ENCODE peak calls at places on chromosomes 4 and X, in ten cellular contexts. J, V, W, E, P, Y, B, T, N and O are unnamed samples. For H3K9me3 and H3K4me1, the result is how much of the 10 kb centered on the place peaks cover.

GRCh38 chr4:77040265-77040664 is 35.5 kb downstream of the CCNI start:
- DNase-seq in J (peak), V (no peak), W (no peak), E (peak), P (no peak), Y (no peak), B (no peak), T (no peak), N (no peak), O (no peak)

GRCh38 chrX:128020701-128021100 is 31.5 kb downstream of the ACTRT1 start:
- DNase-seq in J (no peak), V (no peak), W (no peak), E (peak), P (no peak), Y (no peak), B (peak), T (no peak), N (no peak), O (no peak)

GRCh38 chrX:97159916-97160800 is 276.4 kb downstream of the RPA4 start:
- DNase-seq in J (peak), V (no peak), W (no peak), E (no peak), P (no peak), Y (no peak), B (no peak), T (no peak), N (no peak), O (no peak)

GRCh38 chrX:72021975-72022374 is 109.7 kb downstream of the RTL5 start:
- DNase-seq in J (no peak), V (peak), W (no peak), E (no peak), P (no peak), Y (peak), B (no peak), T (no peak), N (no peak), O (peak)

GRCh38 chr4:7189066-7189465 is 3.3 kb upstream of the SORCS2 start:
- DNase-seq in J (no peak), V (peak), W (peak), E (no peak), P (no peak), Y (no peak), B (no peak), T (no peak), N (no peak), O (no peak)

GRCh38 chr4:170853422-170854021 is 763.8 kb upstream of the AADAT start:
- DNase-seq in J (no peak), V (peak), W (peak), E (no peak), P (no peak), Y (peak), B (peak), T (peak), N (no peak), O (peak)

GRCh38 chr4:142706381-142706780 is 139.7 kb downstream of the INPP4B start:
- DNase-seq in J (no peak), V (no peak), W (no peak), E (no peak), P (no peak), Y (no peak), B (no peak), T (no peak), N (no peak), O (no peak)

GRCh38 chr4:127304356-127304755 is 328.4 kb upstream of the INTU start:
- DNase-seq in J (peak), V (no peak), W (no peak), E (peak), P (no peak), Y (no peak), B (no peak), T (no peak), N (no peak), O (no peak)

GRCh38 chrX:23855569-23855968 is 52.2 kb downstream of the APOO start:
- DNase-seq in J (no peak), V (no peak), W (no peak), E (no peak), P (no peak), Y (no peak), B (no peak), T (no peak), N (no peak), O (no peak)

GRCh38 chr4:150140774-150141400 is 62.6 kb downstream of the DCLK2 start:
- DNase-seq in J (peak), V (no peak), W (no peak), E (peak), P (no peak), Y (no peak), B (no peak), T (no peak), N (no peak), O (no peak)
- H3K4me3 ChIP-seq in J (peak), V (peak), W (no peak), E (no peak), P (no peak), Y (no peak), B (peak), T (no peak), N (no peak), O (no peak)

DNA sequence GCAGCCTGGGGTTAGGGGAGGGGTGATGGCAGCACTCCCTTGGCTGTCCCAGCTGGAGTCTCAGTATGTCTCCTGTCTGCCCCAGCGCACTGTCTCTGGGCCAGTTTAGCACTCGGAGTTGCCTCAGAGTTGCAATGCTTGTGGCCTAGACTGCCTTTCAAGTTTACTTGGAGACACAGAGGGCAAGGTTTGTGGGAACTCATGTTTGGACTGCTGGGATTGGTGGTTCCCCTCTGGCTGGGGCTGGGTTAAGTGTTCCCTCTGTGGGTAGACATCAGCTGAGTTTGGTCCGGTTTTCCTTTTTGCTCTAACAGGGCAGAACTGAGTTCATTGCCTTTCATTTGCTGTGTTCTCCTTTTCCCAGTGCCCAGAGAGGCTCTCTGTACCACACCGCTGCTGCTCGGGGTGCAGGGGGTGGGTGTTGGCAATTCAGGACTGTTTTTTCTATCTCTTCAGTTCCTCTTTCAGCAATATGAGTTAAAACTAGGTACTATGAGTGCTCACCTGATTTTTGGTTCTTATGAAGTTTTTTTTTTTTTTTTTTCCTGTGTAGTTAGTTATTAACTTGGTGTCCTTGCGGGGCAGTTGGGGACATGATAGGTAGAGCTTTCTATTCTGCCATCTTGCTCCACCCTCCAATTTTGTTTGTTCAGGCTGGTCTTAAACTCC is 17.2 kb downstream of the RAB33B start:
- DNase-seq in J (no peak), V (no peak), W (no peak), E (no peak), P (no peak), Y (no peak), B (no peak), T (no peak), N (no peak), O (no peak)
- H3K9me3 ChIP-seq in J (under half), V (under half), W (under half), E (under half), P (under half), Y (under half), B (under half), T (under half), N (under half), O (under half)

GRCh38 chr4:38129452-38129830 is 169.2 kb downstream of the PTTG2 start:
- DNase-seq in J (peak), V (no peak), W (no peak), E (no peak), P (no peak), Y (no peak), B (no peak), T (no peak), N (no peak), O (no peak)
- H3K4me1 ChIP-seq in J (under half), V (under half), W (under half), E (under half), P (under half), Y (under half), B (under half), T (under half), N (half or more), O (under half)

GRCh38 chr4:81473086-81473396 is 1.3 kb upstream of the RASGEF1B start:
- DNase-seq in J (no peak), V (no peak), W (no peak), E (no peak), P (no peak), Y (no peak), B (no peak), T (no peak), N (no peak), O (no peak)
- H3K4me3 ChIP-seq in J (no peak), V (no peak), W (peak), E (no peak), P (peak), Y (no peak), B (no peak), T (no peak), N (peak), O (no peak)

GRCh38 chr4:11178433-11178832 is 250.3 kb downstream of the HS3ST1 start:
- DNase-seq in J (no peak), V (no peak), W (no peak), E (no peak), P (no peak), Y (no peak), B (no peak), T (no peak), N (no peak), O (no peak)
- H3K9me3 ChIP-seq in J (under half), V (under half), W (under half), E (under half), P (under half), Y (under half), B (under half), T (under half), N (under half), O (under half)

GRCh38 chrX:13082286-13083065 is 38.1 kb upstream of the FAM9C start:
- DNase-seq in J (no peak), V (no peak), W (no peak), E (no peak), P (no peak), Y (no peak), B (no peak), T (no peak), N (no peak), O (no peak)

GRCh38 chrX:13081385-13082285 is 37.2 kb upstream of the FAM9C start:
- DNase-seq in J (peak), V (no peak), W (no peak), E (peak), P (no peak), Y (no peak), B (no peak), T (no peak), N (no peak), O (no peak)

GRCh38 chrX:13078739-13079444 is 34.5 kb upstream of the FAM9C start:
- DNase-seq in J (peak), V (no peak), W (peak), E (peak), P (no peak), Y (no peak), B (no peak), T (peak), N (no peak), O (no peak)

GRCh38 chrX:13077168-13077567 is 32.7 kb upstream of the FAM9C start:
- DNase-seq in J (no peak), V (no peak), W (no peak), E (peak), P (no peak), Y (no peak), B (no peak), T (no peak), N (no peak), O (no peak)

GRCh38 chrX:13080128-13080795 is 35.8 kb upstream of the FAM9C start:
- DNase-seq in J (no peak), V (no peak), W (no peak), E (no peak), P (no peak), Y (no peak), B (no peak), T (no peak), N (no peak), O (no peak)
- H3K4me1 ChIP-seq in J (under half), V (under half), W (under half), E (under half), P (half or more), Y (under half), B (under half), T (under half), N (half or more), O (under half)

GRCh38 chrX:139198936-139199335 is 331.6 kb upstream of the F9 start:
- DNase-seq in J (no peak), V (no peak), W (no peak), E (no peak), P (no peak), Y (no peak), B (no peak), T (no peak), N (no peak), O (no peak)

GRCh38 chrX:139201924-139202323 is 328.6 kb upstream of the F9 start:
- DNase-seq in J (no peak), V (no peak), W (no peak), E (no peak), P (no peak), Y (no peak), B (no peak), T (no peak), N (no peak), O (no peak)

GRCh38 chrX:139200793-139201192 is 329.7 kb upstream of the F9 start:
- DNase-seq in J (peak), V (no peak), W (no peak), E (peak), P (no peak), Y (no peak), B (no peak), T (no peak), N (no peak), O (no peak)

GRCh38 chrX:139199945-139200344 is 330.6 kb upstream of the F9 start:
- DNase-seq in J (no peak), V (no peak), W (no peak), E (no peak), P (no peak), Y (no peak), B (no peak), T (no peak), N (no peak), O (no peak)

GRCh38 chrX:139200346-139200745 is 330.2 kb upstream of the F9 start:
- DNase-seq in J (no peak), V (no peak), W (no peak), E (no peak), P (no peak), Y (no peak), B (no peak), T (no peak), N (no peak), O (no peak)
- H3K4me3 ChIP-seq in J (no peak), V (no peak), W (no peak), E (no peak), P (no peak), Y (no peak), B (no peak), T (no peak), N (no peak), O (no peak)

GRCh38 chr4:38002451-38003071 is 42.4 kb downstream of the PTTG2 start:
- DNase-seq in J (no peak), V (no peak), W (no peak), E (peak), P (no peak), Y (no peak), B (no peak), T (no peak), N (no peak), O (peak)
- H3K9me3 ChIP-seq in J (under half), V (under half), W (under half), E (under half), P (under half), Y (under half), B (under half), T (under half), N (under half), O (under half)

DNA sequence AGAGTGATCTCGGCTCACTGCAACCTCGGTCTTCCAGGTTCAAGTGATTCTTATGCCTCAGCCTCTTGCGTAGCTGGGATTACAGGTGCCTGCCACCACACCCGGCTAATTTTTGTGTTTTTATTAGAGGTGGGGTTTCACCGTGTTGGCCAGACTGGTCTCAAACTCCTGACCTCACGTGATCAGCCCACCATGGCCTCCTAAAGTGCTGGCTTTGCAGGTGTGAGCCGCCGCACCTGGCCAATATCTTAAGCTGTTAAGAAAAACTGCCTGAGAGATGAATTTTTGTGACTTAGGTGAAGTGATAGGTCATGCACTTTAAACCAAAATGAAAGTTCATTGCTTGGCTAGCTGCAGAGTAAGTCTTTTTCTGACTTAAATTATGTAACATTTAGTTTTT is 5.8 kb downstream of the KDM6A start:
- DNase-seq in J (no peak), V (no peak), W (no peak), E (no peak), P (no peak), Y (no peak), B (no peak), T (no peak), N (no peak), O (no peak)
- H3K4me1 ChIP-seq in J (under half), V (under half), W (under half), E (under half), P (under half), Y (under half), B (under half), T (under half), N (under half), O (under half)

DNA sequence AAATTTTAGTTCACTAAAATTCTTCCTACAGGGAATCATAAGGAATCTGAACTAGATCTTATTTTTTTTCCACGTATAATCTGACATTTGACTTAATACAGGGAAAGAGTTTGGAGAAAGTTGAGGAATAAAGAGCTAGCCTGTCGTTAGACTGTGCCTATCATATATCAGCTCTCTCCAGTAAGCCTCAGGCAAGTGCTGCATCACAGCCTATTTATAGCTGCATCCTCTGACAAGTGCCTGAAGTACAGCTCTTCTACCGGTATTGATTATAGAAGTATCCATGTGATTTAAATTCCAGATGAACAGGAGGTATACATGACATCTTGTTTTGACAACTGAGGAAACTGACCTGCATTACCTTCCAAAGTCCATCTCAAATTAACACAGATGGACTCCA is 248.9 kb downstream of the TLL1 start:
- DNase-seq in J (no peak), V (no peak), W (no peak), E (no peak), P (no peak), Y (no peak), B (no peak), T (no peak), N (no peak), O (no peak)
- H3K4me3 ChIP-seq in J (no peak), V (no peak), W (no peak), E (no peak), P (no peak), Y (no peak), B (no peak), T (no peak), N (no peak), O (no peak)